ENCODE peak calls at places on chromosomes 3 and 15, in five cellular contexts. One of them, this sample, is unnamed.
A peak's percentile ranks its signal among the peaks of the same experiment; 100 is the strongest.

GRCh38 chr3:109910772-109911171 is 573.4 kb upstream of the DPPA4 start:
- DNase-seq in nephron progenitor cell: no peak
- DNase-seq in prostate gland: no peak
- DNase-seq in cardiac muscle cell: no peak
- DNase-seq in brain microvascular endothelial cell: no peak
- DNase-seq in this sample: no peak

GRCh38 chr3:127421943-127422662 is 134.3 kb upstream of the PRR20G start:
- DNase-seq in prostate gland: no peak
- DNase-seq in brain microvascular endothelial cell: no peak
- DNase-seq in nephron progenitor cell: no peak
- DNase-seq in cardiac muscle cell: no peak
- DNase-seq in this sample: no peak

GRCh38 chr3:177960722-177961121 is 575.5 kb upstream of the KCNMB2 start:
- DNase-seq in prostate gland: no peak
- DNase-seq in brain microvascular endothelial cell: no peak
- DNase-seq in nephron progenitor cell: no peak
- DNase-seq in cardiac muscle cell: no peak
- DNase-seq in this sample: no peak

GRCh38 chr3:50317303-50317702 is 5.2 kb downstream of the HYAL2 start:
- DNase-seq in prostate gland: no peak
- DNase-seq in nephron progenitor cell: no peak
- DNase-seq in cardiac muscle cell: no peak
- DNase-seq in brain microvascular endothelial cell: no peak
- DNase-seq in this sample: no peak

GRCh38 chr3:101850327-101851048 is 1.2 kb downstream of the NFKBIZ start:
- DNase-seq in prostate gland: no peak
- DNase-seq in brain microvascular endothelial cell: peak; percentile 61
- DNase-seq in nephron progenitor cell: no peak
- DNase-seq in cardiac muscle cell: peak; percentile 73
- DNase-seq in this sample: no peak

GRCh38 chr15:48370460-48370859 is 39.2 kb downstream of the DUT start:
- DNase-seq in brain microvascular endothelial cell: peak; percentile 83
- DNase-seq in nephron progenitor cell: no peak
- DNase-seq in prostate gland: no peak
- DNase-seq in cardiac muscle cell: peak; percentile 52
- DNase-seq in this sample: no peak

GRCh38 chr3:10547413-10547812 is 42.0 kb upstream of the ATP2B2 start:
- DNase-seq in prostate gland: no peak
- DNase-seq in cardiac muscle cell: no peak
- DNase-seq in brain microvascular endothelial cell: no peak
- DNase-seq in nephron progenitor cell: no peak
- DNase-seq in this sample: no peak

GRCh38 chr15:65212097-65212496 is 824 bp upstream of the CILP start:
- DNase-seq in prostate gland: no peak
- DNase-seq in brain microvascular endothelial cell: no peak
- DNase-seq in nephron progenitor cell: no peak
- DNase-seq in cardiac muscle cell: no peak
- DNase-seq in this sample: no peak

GRCh38 chr15:60674704-60675405 is 195.9 kb upstream of the ICE2 start:
- DNase-seq in brain microvascular endothelial cell: no peak
- DNase-seq in prostate gland: no peak
- DNase-seq in nephron progenitor cell: no peak
- DNase-seq in cardiac muscle cell: no peak
- DNase-seq in this sample: no peak

GRCh38 chr3:115399751-115400150 is 223.6 kb upstream of the GAP43 start:
- DNase-seq in nephron progenitor cell: no peak
- DNase-seq in prostate gland: no peak
- DNase-seq in cardiac muscle cell: no peak
- DNase-seq in brain microvascular endothelial cell: no peak
- DNase-seq in this sample: no peak

GRCh38 chr3:17640466-17640865 is 102.0 kb downstream of the TBC1D5 start:
- DNase-seq in brain microvascular endothelial cell: no peak
- DNase-seq in nephron progenitor cell: no peak
- DNase-seq in cardiac muscle cell: peak; percentile 24
- DNase-seq in prostate gland: no peak
- DNase-seq in this sample: no peak

GRCh38 chr3:156615592-156616173 is 58.7 kb upstream of the TIPARP start:
- DNase-seq in cardiac muscle cell: peak; percentile 83
- DNase-seq in brain microvascular endothelial cell: peak; percentile 60
- DNase-seq in prostate gland: no peak
- DNase-seq in nephron progenitor cell: no peak
- DNase-seq in this sample: no peak

GRCh38 chr3:15492847-15493360 is 28.6 kb downstream of the COLQ start:
- DNase-seq in prostate gland: no peak
- DNase-seq in nephron progenitor cell: no peak
- DNase-seq in brain microvascular endothelial cell: no peak
- DNase-seq in cardiac muscle cell: no peak
- DNase-seq in this sample: no peak

GRCh38 chr15:38002883-38003477 is 68.5 kb downstream of the TMCO5A start:
- DNase-seq in nephron progenitor cell: peak; percentile 36
- DNase-seq in brain microvascular endothelial cell: peak; percentile 85
- DNase-seq in cardiac muscle cell: peak; percentile 88
- DNase-seq in prostate gland: peak; percentile 18
- DNase-seq in this sample: no peak

GRCh38 chr15:97652700-97653167 is 307.8 kb upstream of the ARRDC4 start:
- DNase-seq in nephron progenitor cell: peak; percentile 76
- DNase-seq in brain microvascular endothelial cell: no peak
- DNase-seq in prostate gland: no peak
- DNase-seq in cardiac muscle cell: no peak
- DNase-seq in this sample: no peak

GRCh38 chr3:72892870-72893269 is 5.0 kb downstream of the GXYLT2 start:
- DNase-seq in prostate gland: no peak
- DNase-seq in brain microvascular endothelial cell: no peak
- DNase-seq in cardiac muscle cell: peak; percentile 23
- DNase-seq in nephron progenitor cell: no peak
- DNase-seq in this sample: no peak

GRCh38 chr3:8307545-8308110 is 194.0 kb upstream of the LMCD1 start:
- DNase-seq in nephron progenitor cell: no peak
- DNase-seq in prostate gland: no peak
- DNase-seq in cardiac muscle cell: no peak
- DNase-seq in brain microvascular endothelial cell: no peak
- DNase-seq in this sample: no peak

GRCh38 chr3:99921986-99922385 is 104.3 kb downstream of the CMSS1 start:
- DNase-seq in nephron progenitor cell: no peak
- DNase-seq in prostate gland: no peak
- DNase-seq in cardiac muscle cell: no peak
- DNase-seq in brain microvascular endothelial cell: no peak
- DNase-seq in this sample: no peak

GRCh38 chr15:65634381-65634780 is 12.6 kb downstream of the SLC24A1 start:
- DNase-seq in nephron progenitor cell: no peak
- DNase-seq in cardiac muscle cell: no peak
- DNase-seq in prostate gland: no peak
- DNase-seq in brain microvascular endothelial cell: no peak
- DNase-seq in this sample: no peak

GRCh38 chr3:13710251-13710650 is 161.3 kb downstream of the FBLN2 start:
- DNase-seq in brain microvascular endothelial cell: no peak
- DNase-seq in prostate gland: no peak
- DNase-seq in cardiac muscle cell: no peak
- DNase-seq in nephron progenitor cell: no peak
- DNase-seq in this sample: no peak

GRCh38 chr3:78049501-78049900 is 1009.6 kb downstream of the ROBO2 start:
- DNase-seq in brain microvascular endothelial cell: no peak
- DNase-seq in prostate gland: no peak
- DNase-seq in cardiac muscle cell: peak; percentile 1
- DNase-seq in nephron progenitor cell: no peak
- DNase-seq in this sample: no peak

DNA sequence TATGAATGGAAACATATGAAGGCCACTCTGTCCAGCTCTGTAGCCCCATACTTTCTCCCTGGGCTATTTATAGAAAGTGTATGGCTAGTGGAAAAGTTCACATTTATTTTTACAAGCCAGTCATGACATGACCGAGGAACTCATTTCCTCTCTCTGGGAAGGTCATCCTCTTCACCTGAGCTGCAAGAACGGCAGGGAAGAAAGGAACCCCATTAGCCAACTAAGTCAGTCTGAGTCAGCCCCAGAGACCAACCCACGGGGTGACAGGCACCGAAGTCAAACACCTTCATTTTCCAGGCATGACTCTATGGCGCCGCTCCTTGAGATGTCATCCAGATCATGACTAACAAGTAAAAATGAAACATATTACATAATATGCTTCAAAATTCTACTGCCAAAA is 4.8 kb downstream of the PAQR9 start:
- DNase-seq in brain microvascular endothelial cell: peak; percentile 59
- DNase-seq in nephron progenitor cell: no peak
- DNase-seq in cardiac muscle cell: no peak
- DNase-seq in prostate gland: no peak
- DNase-seq in this sample: no peak
- TF ChIP-seq CTCF in brain microvascular endothelial cell: no peak
- TF ChIP-seq CTCF in nephron progenitor cell: no peak
- TF ChIP-seq CTCF in cardiac muscle cell: no peak
- TF ChIP-seq CTCF in prostate gland: no peak
- TF ChIP-seq CTCF in this sample: no peak

GRCh38 chr3:161409858-161410257 is 38.5 kb upstream of the SPTSSB start:
- DNase-seq in nephron progenitor cell: no peak
- DNase-seq in cardiac muscle cell: no peak
- DNase-seq in prostate gland: no peak
- DNase-seq in brain microvascular endothelial cell: no peak
- DNase-seq in this sample: no peak
- TF ChIP-seq CTCF in nephron progenitor cell: no peak
- TF ChIP-seq CTCF in cardiac muscle cell: no peak
- TF ChIP-seq CTCF in prostate gland: no peak
- TF ChIP-seq CTCF in brain microvascular endothelial cell: no peak
- TF ChIP-seq CTCF in this sample: no peak

DNA sequence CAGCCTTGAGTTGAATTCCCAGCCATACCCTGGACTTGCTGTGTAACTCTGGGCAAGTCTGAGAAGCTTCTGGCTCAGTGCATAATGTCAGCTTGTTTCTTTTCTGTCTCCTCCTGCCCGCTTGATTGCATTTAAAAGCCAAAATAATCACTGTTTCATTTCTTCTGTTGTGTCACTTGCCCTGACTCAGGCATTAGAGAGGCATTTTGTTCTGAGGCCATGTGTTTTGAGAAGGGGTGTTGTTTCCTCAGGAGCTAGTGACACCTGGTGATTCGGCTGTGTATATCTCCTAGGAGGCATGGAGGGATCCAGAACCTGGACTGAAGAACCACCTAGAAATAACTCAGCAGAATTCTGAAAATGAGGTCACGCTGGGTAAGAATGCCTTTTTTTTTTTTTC is 16.0 kb downstream of the WDR73 start:
- DNase-seq in prostate gland: no peak
- DNase-seq in brain microvascular endothelial cell: no peak
- DNase-seq in nephron progenitor cell: no peak
- DNase-seq in cardiac muscle cell: no peak
- DNase-seq in this sample: no peak
- TF ChIP-seq CTCF in prostate gland: no peak
- TF ChIP-seq CTCF in brain microvascular endothelial cell: peak; percentile 28
- TF ChIP-seq CTCF in nephron progenitor cell: no peak
- TF ChIP-seq CTCF in cardiac muscle cell: no peak
- TF ChIP-seq CTCF in this sample: no peak

DNA sequence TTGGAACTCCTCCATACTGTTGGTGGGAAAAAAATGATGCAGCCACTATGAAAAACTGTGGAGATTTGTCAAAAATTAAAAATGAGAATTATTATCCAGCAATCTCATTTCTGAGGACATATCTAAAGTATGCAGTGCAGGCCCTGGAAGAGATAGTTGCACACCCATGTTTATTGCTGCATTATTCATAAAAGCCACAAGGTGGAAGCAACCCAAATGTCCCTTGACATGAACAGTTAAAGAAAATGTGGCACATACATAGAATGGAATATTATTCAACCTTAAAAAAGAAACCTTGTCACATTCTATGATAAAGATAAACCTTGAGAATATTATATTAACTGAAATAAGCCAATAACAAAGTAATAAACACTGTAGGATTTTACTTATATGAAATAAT is 80.9 kb upstream of the ARHGEF26 start:
- DNase-seq in cardiac muscle cell: peak; percentile 35
- DNase-seq in brain microvascular endothelial cell: peak; percentile 42
- DNase-seq in nephron progenitor cell: no peak
- DNase-seq in prostate gland: no peak
- DNase-seq in this sample: no peak
- TF ChIP-seq CTCF in cardiac muscle cell: peak; percentile 41
- TF ChIP-seq CTCF in brain microvascular endothelial cell: peak; percentile 45
- TF ChIP-seq CTCF in nephron progenitor cell: peak; percentile 24
- TF ChIP-seq CTCF in prostate gland: no peak
- TF ChIP-seq CTCF in this sample: peak; percentile 20

DNA sequence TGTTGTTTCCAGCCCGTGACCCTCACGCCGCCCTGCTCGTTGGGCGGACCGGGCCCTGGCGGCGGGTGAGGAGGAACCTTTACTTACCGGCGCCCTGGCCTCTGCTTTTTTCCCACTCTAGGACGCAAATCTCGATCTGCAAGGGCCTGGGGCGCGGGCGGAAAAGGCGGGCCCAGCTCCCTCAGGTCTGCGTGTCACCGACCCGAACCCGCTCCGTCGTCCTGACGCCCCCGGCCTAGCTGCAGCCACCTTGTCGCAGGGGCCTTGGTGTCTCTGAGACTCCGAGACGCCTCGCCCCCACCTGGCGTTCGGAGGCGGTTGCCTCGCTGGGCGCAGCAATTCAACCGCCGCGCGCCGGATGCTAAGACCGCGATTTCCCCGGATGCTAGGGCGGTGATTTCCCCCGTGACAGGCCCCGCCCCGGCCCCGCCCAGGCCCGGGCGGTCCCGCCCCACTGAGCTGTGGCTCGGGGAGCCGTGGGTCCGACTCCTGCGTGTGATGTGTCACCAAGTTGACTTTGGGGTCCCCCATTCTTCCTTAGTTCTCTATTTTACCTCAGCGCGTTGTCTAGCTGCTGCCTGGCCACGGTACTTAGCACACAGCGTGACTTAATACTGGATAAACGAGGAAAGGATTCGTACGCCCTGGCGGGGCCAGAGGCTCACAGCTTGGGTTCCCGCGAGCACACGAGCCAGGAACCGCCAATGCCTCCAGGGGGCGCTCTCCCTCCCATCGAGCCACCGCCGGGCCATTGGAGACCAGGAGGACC is at the start of gene RPL39L:
- DNase-seq in cardiac muscle cell: peak; percentile 91
- DNase-seq in prostate gland: peak; percentile 68
- DNase-seq in nephron progenitor cell: peak; percentile 84
- DNase-seq in brain microvascular endothelial cell: peak; percentile 77
- DNase-seq in this sample: peak; percentile 36
- TF ChIP-seq CTCF in cardiac muscle cell: peak; percentile 98
- TF ChIP-seq CTCF in prostate gland: peak; percentile 43
- TF ChIP-seq CTCF in nephron progenitor cell: peak; percentile 90
- TF ChIP-seq CTCF in brain microvascular endothelial cell: peak; percentile 99
- TF ChIP-seq CTCF in this sample: peak; percentile 77

GRCh38 chr3:48567500-48567899 is 3.9 kb upstream of the UCN2 start:
- DNase-seq in prostate gland: no peak
- DNase-seq in brain microvascular endothelial cell: no peak
- DNase-seq in nephron progenitor cell: no peak
- DNase-seq in cardiac muscle cell: no peak
- DNase-seq in this sample: no peak
- TF ChIP-seq CTCF in prostate gland: no peak
- TF ChIP-seq CTCF in brain microvascular endothelial cell: no peak
- TF ChIP-seq CTCF in nephron progenitor cell: no peak
- TF ChIP-seq CTCF in cardiac muscle cell: no peak
- TF ChIP-seq CTCF in this sample: no peak

GRCh38 chr3:62632510-62633294 is 242.5 kb downstream of the CADPS start:
- DNase-seq in cardiac muscle cell: no peak
- DNase-seq in nephron progenitor cell: no peak
- DNase-seq in brain microvascular endothelial cell: no peak
- DNase-seq in prostate gland: no peak
- DNase-seq in this sample: no peak
- TF ChIP-seq CTCF in cardiac muscle cell: no peak
- TF ChIP-seq CTCF in nephron progenitor cell: no peak
- TF ChIP-seq CTCF in brain microvascular endothelial cell: peak; percentile 30
- TF ChIP-seq CTCF in prostate gland: no peak
- TF ChIP-seq CTCF in this sample: no peak